ENCODE peak calls at places on chromosomes 2 and 18, in six cellular contexts. One of them, this sample, is unnamed.

GRCh38 chr2:78417355-78417754 is 608.1 kb upstream of the REG3G start:
- DNase-seq in vagina: no peak
- DNase-seq in GM23338: no peak
- DNase-seq in stomach: no peak
- DNase-seq in sigmoid colon: no peak
- DNase-seq in HCT116: no peak
- DNase-seq in this sample: no peak

GRCh38 chr2:199366406-199366805 is 91.3 kb downstream of the SATB2 start:
- DNase-seq in HCT116: no peak
- DNase-seq in GM23338: no peak
- DNase-seq in sigmoid colon: no peak
- DNase-seq in vagina: no peak
- DNase-seq in stomach: no peak
- DNase-seq in this sample: no peak

GRCh38 chr2:100137877-100138570 is 4.4 kb downstream of the AFF3 start:
- DNase-seq in vagina: no peak
- DNase-seq in sigmoid colon: no peak
- DNase-seq in HCT116: no peak
- DNase-seq in stomach: peak; percentile 40
- DNase-seq in GM23338: no peak
- DNase-seq in this sample: no peak

GRCh38 chr2:174789001-174789400 is 24.7 kb upstream of the CHRNA1 start:
- DNase-seq in GM23338: no peak
- DNase-seq in sigmoid colon: no peak
- DNase-seq in HCT116: no peak
- DNase-seq in stomach: no peak
- DNase-seq in vagina: no peak
- DNase-seq in this sample: no peak

GRCh38 chr18:26989842-26990241 is 124.3 kb upstream of the AQP4 start:
- DNase-seq in stomach: no peak
- DNase-seq in GM23338: no peak
- DNase-seq in HCT116: no peak
- DNase-seq in sigmoid colon: no peak
- DNase-seq in vagina: no peak
- DNase-seq in this sample: no peak

GRCh38 chr2:216416571-216417307 is 4.5 kb downstream of the SMARCAL1 start:
- DNase-seq in sigmoid colon: no peak
- DNase-seq in GM23338: no peak
- DNase-seq in vagina: no peak
- DNase-seq in HCT116: no peak
- DNase-seq in stomach: no peak
- DNase-seq in this sample: no peak

GRCh38 chr2:224946911-224947310 is 95.4 kb downstream of the DOCK10 start:
- DNase-seq in HCT116: no peak
- DNase-seq in GM23338: no peak
- DNase-seq in stomach: no peak
- DNase-seq in sigmoid colon: no peak
- DNase-seq in vagina: no peak
- DNase-seq in this sample: no peak

GRCh38 chr18:48990497-48991298 is 39.9 kb upstream of the SMAD7 start:
- DNase-seq in vagina: no peak
- DNase-seq in stomach: no peak
- DNase-seq in HCT116: no peak
- DNase-seq in GM23338: no peak
- DNase-seq in sigmoid colon: no peak
- DNase-seq in this sample: no peak

GRCh38 chr2:68943581-68944568 is 8.8 kb downstream of the GKN2 start:
- DNase-seq in HCT116: peak; percentile 34
- DNase-seq in GM23338: peak; percentile 89
- DNase-seq in vagina: no peak
- DNase-seq in sigmoid colon: peak; percentile 78
- DNase-seq in stomach: peak; percentile 67
- DNase-seq in this sample: no peak

GRCh38 chr18:56641714-56642331 is 3.4 kb upstream of the TXNL1 start:
- DNase-seq in sigmoid colon: no peak
- DNase-seq in GM23338: no peak
- DNase-seq in vagina: no peak
- DNase-seq in stomach: no peak
- DNase-seq in HCT116: no peak
- DNase-seq in this sample: no peak

GRCh38 chr18:78716022-78716421 is 263.6 kb upstream of the SALL3 start:
- DNase-seq in vagina: no peak
- DNase-seq in stomach: no peak
- DNase-seq in HCT116: no peak
- DNase-seq in GM23338: no peak
- DNase-seq in sigmoid colon: peak; percentile 17
- DNase-seq in this sample: no peak

GRCh38 chr2:202030676-202031075 is 3.0 kb upstream of the FZD7 start:
- DNase-seq in stomach: no peak
- DNase-seq in vagina: no peak
- DNase-seq in GM23338: no peak
- DNase-seq in sigmoid colon: no peak
- DNase-seq in HCT116: no peak
- DNase-seq in this sample: no peak

GRCh38 chr18:72194072-72194471 is 350.1 kb downstream of the CBLN2 start:
- DNase-seq in HCT116: no peak
- DNase-seq in sigmoid colon: no peak
- DNase-seq in vagina: no peak
- DNase-seq in stomach: no peak
- DNase-seq in GM23338: no peak
- DNase-seq in this sample: no peak

GRCh38 chr18:35267809-35268208 is 22.2 kb downstream of the ZSCAN30 start:
- DNase-seq in stomach: no peak
- DNase-seq in HCT116: no peak
- DNase-seq in sigmoid colon: peak; percentile 67
- DNase-seq in GM23338: peak; percentile 49
- DNase-seq in vagina: no peak
- DNase-seq in this sample: no peak

GRCh38 chr2:111938392-111938791 is 40.0 kb downstream of the MERTK start:
- DNase-seq in stomach: no peak
- DNase-seq in vagina: no peak
- DNase-seq in GM23338: no peak
- DNase-seq in HCT116: no peak
- DNase-seq in sigmoid colon: no peak
- DNase-seq in this sample: no peak

GRCh38 chr2:236852100-236852976 is 233.4 kb upstream of the COPS8 start:
- DNase-seq in sigmoid colon: no peak
- DNase-seq in stomach: no peak
- DNase-seq in vagina: no peak
- DNase-seq in GM23338: no peak
- DNase-seq in HCT116: no peak
- DNase-seq in this sample: no peak

GRCh38 chr2:67865871-67866386 is 196.9 kb downstream of the C1D start:
- DNase-seq in GM23338: peak; percentile 45
- DNase-seq in stomach: no peak
- DNase-seq in vagina: no peak
- DNase-seq in HCT116: no peak
- DNase-seq in sigmoid colon: no peak
- DNase-seq in this sample: no peak

GRCh38 chr2:128368437-128369125 is 49.9 kb upstream of the HS6ST1 start:
- DNase-seq in GM23338: no peak
- DNase-seq in vagina: no peak
- DNase-seq in sigmoid colon: peak; percentile 53
- DNase-seq in stomach: peak; percentile 18
- DNase-seq in HCT116: no peak
- DNase-seq in this sample: no peak

GRCh38 chr2:219003979-219004378 is 10.8 kb upstream of the CRYBA2 start:
- DNase-seq in vagina: no peak
- DNase-seq in stomach: no peak
- DNase-seq in sigmoid colon: no peak
- DNase-seq in GM23338: no peak
- DNase-seq in HCT116: no peak
- DNase-seq in this sample: no peak

GRCh38 chr2:216495656-216496055 is 3.0 kb upstream of the RPL37A start:
- DNase-seq in GM23338: no peak
- DNase-seq in vagina: no peak
- DNase-seq in stomach: no peak
- DNase-seq in HCT116: no peak
- DNase-seq in sigmoid colon: no peak
- DNase-seq in this sample: no peak

GRCh38 chr2:235170536-235171510 is 219.0 kb downstream of the SH3BP4 start:
- DNase-seq in GM23338: peak; percentile 68
- DNase-seq in vagina: no peak
- DNase-seq in HCT116: peak; percentile 56
- DNase-seq in sigmoid colon: no peak
- DNase-seq in stomach: no peak
- DNase-seq in this sample: no peak

GRCh38 chr2:56450772-56451171 is 267.0 kb downstream of the CCDC85A start:
- DNase-seq in vagina: no peak
- DNase-seq in sigmoid colon: no peak
- DNase-seq in stomach: no peak
- DNase-seq in GM23338: peak; percentile 15
- DNase-seq in HCT116: no peak
- DNase-seq in this sample: no peak
- H3K4me1 ChIP-seq in vagina: no peaks in the 10 kb centered on the region
- H3K4me1 ChIP-seq in sigmoid colon: no peaks in the 10 kb centered on the region
- H3K4me1 ChIP-seq in stomach: peaks cover 4% of the 10 kb centered on the region
- H3K4me1 ChIP-seq in GM23338: peaks cover 38% of the 10 kb centered on the region
- H3K4me1 ChIP-seq in HCT116: no peaks in the 10 kb centered on the region
- H3K4me1 ChIP-seq in this sample: no peaks in the 10 kb centered on the region

GRCh38 chr2:25337276-25337675 is 4.4 kb downstream of the DNMT3A start:
- DNase-seq in HCT116: no peak
- DNase-seq in sigmoid colon: no peak
- DNase-seq in GM23338: no peak
- DNase-seq in vagina: no peak
- DNase-seq in stomach: no peak
- DNase-seq in this sample: no peak
- TF ChIP-seq POLR2AphosphoS5 in HCT116: no peak
- TF ChIP-seq POLR2AphosphoS5 in sigmoid colon: no peak
- TF ChIP-seq POLR2AphosphoS5 in GM23338: no peak
- TF ChIP-seq POLR2AphosphoS5 in vagina: no peak
- TF ChIP-seq POLR2AphosphoS5 in stomach: no peak
- TF ChIP-seq POLR2AphosphoS5 in this sample: no peak

DNA sequence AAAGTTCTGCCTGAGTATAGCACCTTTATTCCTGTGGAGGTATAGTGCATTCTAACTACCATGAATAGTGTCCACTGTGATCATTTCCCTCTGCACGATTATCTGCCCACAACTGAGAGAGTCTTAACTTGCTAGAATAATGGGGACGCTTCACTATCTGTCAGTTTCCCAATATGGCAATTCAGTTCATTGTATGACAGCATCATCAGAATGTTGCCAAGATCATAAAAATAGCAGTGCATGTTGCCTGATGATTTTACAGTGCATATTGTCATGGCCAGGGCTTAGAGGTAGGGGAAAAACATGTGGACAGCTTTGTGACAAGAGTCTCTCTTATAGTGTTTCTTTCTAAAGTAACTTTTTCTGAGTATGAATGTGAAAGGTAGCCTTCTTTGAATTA is 6.1 kb downstream of the RASGRP3 start:
- DNase-seq in stomach: no peak
- DNase-seq in sigmoid colon: no peak
- DNase-seq in GM23338: no peak
- DNase-seq in HCT116: no peak
- DNase-seq in vagina: no peak
- DNase-seq in this sample: no peak
- H3K4me1 ChIP-seq in stomach: peaks cover 6% of the 10 kb centered on the region
- H3K4me1 ChIP-seq in sigmoid colon: no peaks in the 10 kb centered on the region
- H3K4me1 ChIP-seq in GM23338: no peaks in the 10 kb centered on the region
- H3K4me1 ChIP-seq in HCT116: no peaks in the 10 kb centered on the region
- H3K4me1 ChIP-seq in vagina: peaks cover 3% of the 10 kb centered on the region
- H3K4me1 ChIP-seq in this sample: no peaks in the 10 kb centered on the region

GRCh38 chr18:7516505-7517117 is 50.5 kb upstream of the PTPRM start:
- DNase-seq in vagina: no peak
- DNase-seq in GM23338: no peak
- DNase-seq in sigmoid colon: no peak
- DNase-seq in stomach: no peak
- DNase-seq in HCT116: no peak
- DNase-seq in this sample: no peak

GRCh38 chr18:7514796-7515440 is 52.2 kb upstream of the PTPRM start:
- DNase-seq in vagina: no peak
- DNase-seq in HCT116: no peak
- DNase-seq in sigmoid colon: no peak
- DNase-seq in stomach: no peak
- DNase-seq in GM23338: peak; percentile 47
- DNase-seq in this sample: no peak

GRCh38 chr18:7520200-7520780 is 46.8 kb upstream of the PTPRM start:
- DNase-seq in GM23338: no peak
- DNase-seq in HCT116: no peak
- DNase-seq in sigmoid colon: no peak
- DNase-seq in vagina: no peak
- DNase-seq in stomach: no peak
- DNase-seq in this sample: no peak

GRCh38 chr18:7521226-7521856 is 45.8 kb upstream of the PTPRM start:
- DNase-seq in sigmoid colon: no peak
- DNase-seq in vagina: no peak
- DNase-seq in stomach: no peak
- DNase-seq in HCT116: no peak
- DNase-seq in GM23338: peak; percentile 10
- DNase-seq in this sample: no peak

GRCh38 chr18:7517852-7518251 is 49.3 kb upstream of the PTPRM start:
- DNase-seq in vagina: no peak
- DNase-seq in HCT116: no peak
- DNase-seq in stomach: no peak
- DNase-seq in sigmoid colon: no peak
- DNase-seq in GM23338: no peak
- DNase-seq in this sample: no peak
- TF ChIP-seq POLR2AphosphoS5 in vagina: no peak
- TF ChIP-seq POLR2AphosphoS5 in HCT116: no peak
- TF ChIP-seq POLR2AphosphoS5 in stomach: no peak
- TF ChIP-seq POLR2AphosphoS5 in sigmoid colon: no peak
- TF ChIP-seq POLR2AphosphoS5 in GM23338: no peak
- TF ChIP-seq POLR2AphosphoS5 in this sample: no peak